ENCODE peak calls at places on chromosomes 5 and 9, in four cellular contexts. M is right cardiac atrium; I is lower lobe of right lung; A is CD8-positive, alpha-beta T cell. Y is an unnamed sample.

GRCh38 chr5:149572576-149573231 is 8.6 kb upstream of the ARHGEF37 start:
- DNase-seq in A (no peak), M (no peak), I (no peak), Y (no peak)

GRCh38 chr5:10451137-10451824 is 9.6 kb downstream of the ROPN1L start:
- DNase-seq in I (no peak), M (no peak), A (no peak), Y (no peak)

GRCh38 chr5:16536246-16536645 is 70.6 kb upstream of the ZNF622 start:
- DNase-seq in M (no peak), A (no peak), I (no peak), Y (no peak)

GRCh38 chr5:119400248-119400647 is 44.4 kb downstream of the TNFAIP8 start:
- DNase-seq in I (no peak), M (no peak), A (no peak), Y (no peak)

GRCh38 chr5:6446626-6447309 is 1.9 kb upstream of the UBE2QL1 start:
- DNase-seq in I (no peak), A (no peak), M (no peak), Y (no peak)

GRCh38 chr5:132394681-132395259 is 25.3 kb downstream of the SLC22A5 start:
- DNase-seq in A (no peak), M (no peak), I (no peak), Y (peak; percentile 48)

GRCh38 chr5:142242272-142242671 is 82.5 kb downstream of the SPRY4 start:
- DNase-seq in M (no peak), I (no peak), A (no peak), Y (no peak)

GRCh38 chr5:157157492-157157891 is 8.6 kb downstream of the GARIN3 start:
- DNase-seq in M (no peak), A (no peak), I (no peak), Y (no peak)

GRCh38 chr9:88814521-88815101 is 176.7 kb upstream of the S1PR3 start:
- DNase-seq in I (no peak), M (peak; percentile 70), A (no peak), Y (no peak)

GRCh38 chr5:173671121-173671949 is 54.9 kb upstream of the BOD1 start:
- DNase-seq in M (peak; percentile 69), I (peak; percentile 58), A (no peak), Y (no peak)

GRCh38 chr5:151153766-151154272 is 3.8 kb downstream of the ANXA6 start:
- DNase-seq in M (no peak), A (no peak), I (no peak), Y (no peak)

GRCh38 chr9:109387206-109387605 is 66.3 kb upstream of the EPB41L4B start:
- DNase-seq in M (no peak), I (no peak), A (no peak), Y (no peak)

GRCh38 chr9:87498816-87499454 is 1.3 kb downstream of the DAPK1 start:
- DNase-seq in M (no peak), I (no peak), A (no peak), Y (no peak)

GRCh38 chr9:136995772-136996308 is 528 bp downstream of the CLIC3 start:
- DNase-seq in A (no peak), M (peak; percentile 72), I (peak; percentile 90), Y (no peak)

GRCh38 chr5:147170603-147171002 is 64.2 kb upstream of the STK32A start:
- DNase-seq in I (no peak), A (no peak), M (no peak), Y (peak; percentile 82)

GRCh38 chr9:92608221-92609141 is 61.5 kb downstream of the IPPK start:
- DNase-seq in A (no peak), I (no peak), M (peak; percentile 67), Y (no peak)

GRCh38 chr5:52560366-52560765 is 227.3 kb upstream of the ITGA1 start:
- DNase-seq in I (no peak), A (no peak), M (no peak), Y (no peak)

GRCh38 chr9:76458903-76459690 is at the start of gene GCNT1:
- DNase-seq in M (peak; percentile 83), A (peak; percentile 77), I (peak; percentile 92), Y (peak; percentile 97)

GRCh38 chr5:112594060-112594850 is 143.4 kb upstream of the APC start:
- DNase-seq in A (no peak), M (no peak), I (no peak), Y (no peak)

GRCh38 chr9:123353984-123354591 is 1.9 kb upstream of the CRB2 start:
- DNase-seq in M (peak; percentile 70), A (peak; percentile 22), I (peak; percentile 70), Y (peak; percentile 83)

GRCh38 chr5:154830219-154830595 is 20.2 kb downstream of the FAXDC2 start:
- DNase-seq in M (no peak), A (no peak), I (no peak), Y (no peak)

GRCh38 chr9:21465859-21466518 is 16.1 kb downstream of the IFNE start:
- DNase-seq in M (no peak), I (no peak), A (no peak), Y (no peak)

GRCh38 chr5:73911761-73912393 is 285.9 kb downstream of the ARHGEF28 start:
- DNase-seq in M (no peak), A (no peak), I (no peak), Y (no peak)

GRCh38 chr5:10335711-10336470 is 17.6 kb upstream of the MARCHF6 start:
- DNase-seq in M (no peak), I (no peak), A (no peak), Y (no peak)

GRCh38 chr5:102792705-102793104 is 37.6 kb downstream of the PAM start:
- DNase-seq in M (no peak), A (no peak), I (no peak), Y (no peak)

GRCh38 chr5:80389575-80389974 is 18.3 kb upstream of the ZFYVE16 start:
- DNase-seq in M (no peak), A (no peak), I (peak; percentile 50), Y (no peak)

GRCh38 chr9:38027714-38028113 is 41.3 kb downstream of the SHB start:
- DNase-seq in I (no peak), M (no peak), A (no peak), Y (no peak)

GRCh38 chr9:26112724-26113123 is 434.5 kb upstream of the TUSC1 start:
- DNase-seq in I (no peak), M (no peak), A (no peak), Y (no peak)

GRCh38 chr9:68575821-68576220 is 35.1 kb upstream of the TMEM252 start:
- DNase-seq in M (no peak), I (no peak), A (no peak), Y (no peak)

GRCh38 chr9:107612136-107612535 is 122.6 kb upstream of the KLF4 start:
- DNase-seq in I (peak; percentile 82), A (no peak), M (peak; percentile 86), Y (peak; percentile 69)

GRCh38 chr5:146945722-146946121 is 67.2 kb upstream of the PPP2R2B start:
- DNase-seq in I (no peak), M (no peak), A (no peak), Y (no peak)

GRCh38 chr5:107869459-107870115 is 198.8 kb upstream of the EFNA5 start:
- DNase-seq in A (no peak), I (no peak), M (no peak), Y (no peak)

GRCh38 chr5:174733091-174733690 is 8.8 kb downstream of the MSX2 start:
- DNase-seq in A (no peak), M (no peak), I (no peak), Y (no peak)
- H3K9me3 ChIP-seq in A (no peaks in the 10 kb centered on the region), M (no peaks in the 10 kb centered on the region), I (no peaks in the 10 kb centered on the region), Y (no peaks in the 10 kb centered on the region)

GRCh38 chr9:133839822-133840329 is 101.7 kb upstream of the SARDH start:
- DNase-seq in M (no peak), I (no peak), A (no peak), Y (no peak)

GRCh38 chr9:133842721-133843227 is 104.6 kb upstream of the SARDH start:
- DNase-seq in A (no peak), I (no peak), M (no peak), Y (peak; percentile 58)

GRCh38 chr9:133843250-133843649 is 105.1 kb upstream of the SARDH start:
- DNase-seq in I (no peak), M (no peak), A (no peak), Y (no peak)

GRCh38 chr9:133842174-133842573 is 104.0 kb upstream of the SARDH start:
- DNase-seq in A (no peak), I (no peak), M (no peak), Y (peak; percentile 84)

DNA sequence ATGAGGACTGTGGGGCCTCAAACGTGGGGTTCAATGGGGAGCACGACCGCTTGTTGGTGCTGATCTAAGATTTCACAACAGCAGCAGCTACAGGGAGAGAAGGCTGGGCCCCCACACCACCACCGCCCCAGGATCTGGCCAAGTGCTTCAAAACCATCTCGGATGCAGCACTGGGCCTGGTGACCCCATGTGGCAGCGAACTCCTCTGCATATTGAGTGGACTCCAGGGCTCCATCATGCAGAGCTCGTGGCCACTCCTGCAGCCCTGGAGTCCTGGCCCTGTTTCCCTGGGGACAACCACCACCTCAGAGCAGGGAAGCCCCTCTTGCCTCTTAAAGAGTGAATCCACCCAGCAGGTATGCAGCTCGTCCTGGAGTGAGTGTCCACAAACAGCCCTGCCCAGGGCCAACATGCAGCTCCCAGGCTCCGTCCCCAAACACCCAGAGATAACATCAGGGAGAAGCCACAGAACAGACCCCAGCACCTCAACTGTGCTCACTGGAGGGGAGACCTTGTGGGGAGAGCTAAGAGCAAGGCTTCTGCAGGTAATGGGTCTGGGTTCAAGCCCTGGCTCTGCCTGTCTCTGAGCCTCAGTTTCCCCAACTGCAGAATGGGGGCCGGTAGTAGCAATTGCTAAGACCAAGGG is 103.1 kb upstream of the SARDH start:
- DNase-seq in A (no peak), I (no peak), M (no peak), Y (no peak)
- H3K9me3 ChIP-seq in A (no peaks in the 10 kb centered on the region), I (no peaks in the 10 kb centered on the region), M (no peaks in the 10 kb centered on the region), Y (no peaks in the 10 kb centered on the region)

GRCh38 chr5:141241496-141241895 is 3.7 kb upstream of the PCDHB15 start:
- DNase-seq in M (peak; percentile 13), I (peak; percentile 37), A (no peak), Y (no peak)

GRCh38 chr5:141234109-141234508 is 11.0 kb downstream of the PCDHB14 start:
- DNase-seq in A (no peak), I (no peak), M (no peak), Y (no peak)

GRCh38 chr5:141236516-141237313 is 8.5 kb upstream of the PCDHB15 start:
- DNase-seq in M (no peak), A (no peak), I (no peak), Y (no peak)
- H3K9me3 ChIP-seq in M (peaks cover 20% of the 10 kb centered on the region), A (peaks cover 9% of the 10 kb centered on the region), I (peaks cover 91% of the 10 kb centered on the region), Y (peaks cover 60% of the 10 kb centered on the region)

GRCh38 chr5:2991884-2992283 is 240.4 kb upstream of the IRX2 start:
- DNase-seq in A (no peak), I (no peak), M (no peak), Y (no peak)
- H3K9me3 ChIP-seq in A (no peaks in the 10 kb centered on the region), I (no peaks in the 10 kb centered on the region), M (peaks cover 4% of the 10 kb centered on the region), Y (no peaks in the 10 kb centered on the region)

GRCh38 chr5:23457780-23458179 is 49.6 kb upstream of the PRDM9 start:
- DNase-seq in M (no peak), I (no peak), A (no peak), Y (no peak)
- H3K9me3 ChIP-seq in M (no peaks in the 10 kb centered on the region), I (no peaks in the 10 kb centered on the region), A (no peaks in the 10 kb centered on the region), Y (no peaks in the 10 kb centered on the region)

GRCh38 chr5:178419651-178420050 is 170.5 kb downstream of the COL23A1 start:
- DNase-seq in I (no peak), A (no peak), M (no peak), Y (no peak)
- H3K9me3 ChIP-seq in I (no peaks in the 10 kb centered on the region), A (no peaks in the 10 kb centered on the region), M (no peaks in the 10 kb centered on the region), Y (no peaks in the 10 kb centered on the region)

DNA sequence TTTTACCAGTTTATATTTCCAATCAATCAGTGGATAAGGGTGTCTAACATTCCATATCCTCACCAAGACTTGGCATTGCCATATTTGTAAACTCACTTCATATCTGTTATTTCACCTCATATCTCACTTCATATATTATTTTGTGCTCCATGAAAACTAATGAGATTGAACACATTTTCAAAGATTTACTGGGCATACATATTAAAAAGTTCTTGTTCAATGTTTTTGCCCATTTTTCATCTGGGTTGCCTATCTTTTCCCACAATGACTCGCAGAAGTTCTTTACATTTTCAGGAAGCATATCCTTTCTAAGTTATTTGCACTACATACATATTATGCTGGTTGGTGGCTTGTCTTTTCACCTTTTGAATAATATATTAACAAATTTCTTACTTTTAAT is 15.3 kb downstream of the ZNF510 start:
- DNase-seq in I (no peak), M (no peak), A (no peak), Y (no peak)
- H3K9me3 ChIP-seq in I (peaks cover 100% of the 10 kb centered on the region), M (peaks cover 17% of the 10 kb centered on the region), A (peaks cover 54% of the 10 kb centered on the region), Y (peaks cover 36% of the 10 kb centered on the region)